ENCODE peak calls at places on chromosomes 1 and 21, in four cellular contexts. G is SJCRH30, V is epithelial cell of esophagus, P is endothelial cell. O is an unnamed sample.

GRCh38 chr21:29477941-29478340 is 179.2 kb downstream of the BACH1 start:
- DNase-seq in G (no peak), V (peak), P (no peak), O (no peak)

GRCh38 chr21:45333583-45334121 is 46.0 kb upstream of the POFUT2 start:
- DNase-seq in P (no peak), V (peak), G (no peak), O (no peak)

GRCh38 chr21:45078877-45079281 is 4.5 kb downstream of the ADARB1 start:
- DNase-seq in V (peak), P (no peak), G (no peak), O (no peak)

GRCh38 chr1:64004451-64004850 is 199.0 kb upstream of the UBE2U start:
- DNase-seq in P (no peak), G (no peak), V (no peak), O (no peak)

GRCh38 chr1:15156807-15157380 is 3.3 kb downstream of the TMEM51 start:
- DNase-seq in V (no peak), G (no peak), P (no peak), O (no peak)

GRCh38 chr1:205578780-205579571 is 52.8 kb downstream of the ELK4 start:
- DNase-seq in G (no peak), V (peak), P (no peak), O (peak)

GRCh38 chr1:230137328-230137815 is 70.3 kb downstream of the GALNT2 start:
- DNase-seq in P (no peak), V (no peak), G (no peak), O (no peak)

GRCh38 chr1:204846546-204846945 is 24.1 kb upstream of the NFASC start:
- DNase-seq in P (no peak), V (no peak), G (no peak), O (peak)

GRCh38 chr1:109268431-109269211 is 14.3 kb downstream of the PSRC1 start:
- DNase-seq in P (no peak), G (no peak), V (no peak), O (no peak)

GRCh38 chr1:119554188-119554587 is 47.2 kb downstream of the HSD3B1 start:
- DNase-seq in G (peak), V (no peak), P (no peak), O (peak)

GRCh38 chr1:178650950-178651461 is 74.0 kb upstream of the RALGPS2 start:
- DNase-seq in G (peak), P (no peak), V (no peak), O (no peak)

GRCh38 chr1:26471498-26472329 is 526 bp upstream of the HMGN2 start:
- DNase-seq in V (peak), P (peak), G (peak), O (peak)

GRCh38 chr1:31152181-31152768 is 86.8 kb upstream of the PUM1 start:
- DNase-seq in P (no peak), G (peak), V (peak), O (no peak)

GRCh38 chr1:30759718-30760281 is 2.2 kb upstream of the LAPTM5 start:
- DNase-seq in V (no peak), G (peak), P (no peak), O (no peak)

GRCh38 chr1:157798211-157798610 is 21.3 kb upstream of the FCRL2 start:
- DNase-seq in G (no peak), V (peak), P (no peak), O (no peak)

GRCh38 chr1:9340172-9340854 is 47.6 kb downstream of the SPSB1 start:
- DNase-seq in G (no peak), P (no peak), V (peak), O (no peak)

GRCh38 chr1:221715321-221716169 is 26.3 kb downstream of the DUSP10 start:
- DNase-seq in G (peak), V (peak), P (no peak), O (peak)

GRCh38 chr1:23174383-23175110 is 5.9 kb upstream of the LUZP1 start:
- DNase-seq in V (no peak), P (no peak), G (no peak), O (no peak)

GRCh38 chr1:7810395-7810794 is 26.3 kb downstream of the PER3 start:
- DNase-seq in P (no peak), V (peak), G (no peak), O (no peak)

GRCh38 chr21:32253215-32253641 is 25.6 kb downstream of the MIS18A start:
- DNase-seq in G (no peak), P (no peak), V (no peak), O (no peak)

GRCh38 chr1:1664941-1665814 is 6.4 kb upstream of the CDK11B start:
- DNase-seq in G (no peak), V (no peak), P (no peak), O (no peak)

GRCh38 chr1:81702079-81702715 is 98.5 kb upstream of the ADGRL2 start:
- DNase-seq in G (no peak), P (no peak), V (peak), O (no peak)

GRCh38 chr1:243500506-243500905 is 244.7 kb downstream of the SDCCAG8 start:
- DNase-seq in G (no peak), P (no peak), V (no peak), O (no peak)

GRCh38 chr1:61013953-61014667 is 68.3 kb upstream of the NFIA start:
- DNase-seq in G (no peak), V (no peak), P (no peak), O (no peak)

GRCh38 chr1:45512641-45513054 is 9.0 kb downstream of the PRDX1 start:
- DNase-seq in V (peak), P (peak), G (peak), O (peak)

GRCh38 chr1:229563241-229563640 is 4.7 kb upstream of the ABCB10 start:
- DNase-seq in G (no peak), P (no peak), V (peak), O (no peak)

GRCh38 chr1:20496241-20496661 is 10.2 kb upstream of the CAMK2N1 start:
- DNase-seq in V (peak), G (no peak), P (no peak), O (no peak)

GRCh38 chr1:208107817-208108608 is 136.2 kb downstream of the PLXNA2 start:
- DNase-seq in V (peak), G (no peak), P (no peak), O (no peak)

GRCh38 chr1:244779410-244779809 is 56.0 kb upstream of the COX20 start:
- DNase-seq in P (no peak), G (no peak), V (peak), O (no peak)

GRCh38 chr1:208799186-208799585 is 555.0 kb upstream of the PLXNA2 start:
- DNase-seq in V (peak), G (peak), P (no peak), O (no peak)

GRCh38 chr1:61589382-61589765 is 135.6 kb downstream of the TM2D1 start:
- DNase-seq in V (no peak), P (no peak), G (no peak), O (no peak)

GRCh38 chr1:35927472-35927871 is 3.4 kb upstream of the AGO3 start:
- DNase-seq in V (no peak), P (no peak), G (no peak), O (no peak)

GRCh38 chr1:110390692-110391232 is at the start of gene SLC16A4:
- DNase-seq in G (peak), V (peak), P (peak), O (no peak)

GRCh38 chr21:20617130-20617529 is 381.1 kb upstream of the NCAM2 start:
- DNase-seq in P (no peak), G (no peak), V (no peak), O (no peak)

GRCh38 chr1:202613571-202613970 is 96.7 kb downstream of the SYT2 start:
- DNase-seq in P (no peak), V (no peak), G (no peak), O (no peak)

GRCh38 chr1:97308131-97308530 is 586.5 kb downstream of the PTBP2 start:
- DNase-seq in G (no peak), V (peak), P (no peak), O (no peak)

O was measured in DMS153.